ENCODE peak calls at places on chromosomes 13 and 19, in six cellular contexts. N, Z, B, R, W and F are unnamed samples.

GRCh38 chr13:85806553-85807175 is 7.4 kb upstream of the SLITRK6 start:
- DNase-seq in R (peak), Z (no peak), B (peak), N (no peak), W (peak), F (no peak)

GRCh38 chr13:113076681-113077401 is 28.8 kb upstream of the F7 start:
- DNase-seq in R (no peak), N (no peak), B (no peak), W (no peak), Z (no peak), F (no peak)

GRCh38 chr19:38317104-38317612 is 1.4 kb upstream of the YIF1B start:
- DNase-seq in B (no peak), W (no peak), N (no peak), R (no peak), Z (peak), F (no peak)

GRCh38 chr19:17441241-17442135 is 7.0 kb downstream of the TMEM221 start:
- DNase-seq in Z (peak), B (peak), R (peak), W (peak), N (no peak), F (peak)

GRCh38 chr19:14197882-14198281 is 8.1 kb downstream of the ADGRL1 start:
- DNase-seq in N (no peak), W (no peak), B (no peak), R (no peak), Z (no peak), F (no peak)

GRCh38 chr19:13920940-13921744 is 15.1 kb downstream of the CC2D1A start:
- DNase-seq in B (peak), W (peak), N (no peak), Z (peak), R (peak), F (peak)

GRCh38 chr19:10712754-10713153 is 5.1 kb upstream of the DNM2 start:
- DNase-seq in Z (no peak), W (no peak), N (peak), B (no peak), R (no peak), F (no peak)

GRCh38 chr19:1553415-1553814 is 14.7 kb downstream of the MEX3D start:
- DNase-seq in B (no peak), R (no peak), W (no peak), Z (no peak), N (no peak), F (no peak)

GRCh38 chr19:39409207-39409885 is 2.7 kb downstream of the ZFP36 start:
- DNase-seq in N (peak), Z (peak), R (peak), W (peak), B (peak), F (peak)

GRCh38 chr13:23531446-23531845 is 38.8 kb upstream of the TNFRSF19 start:
- DNase-seq in B (no peak), Z (no peak), N (no peak), W (no peak), R (no peak), F (no peak)

GRCh38 chr13:50125556-50126377 is 110.5 kb downstream of the KCNRG start:
- DNase-seq in W (peak), Z (peak), N (peak), B (peak), R (peak), F (peak)

GRCh38 chr13:41061914-41062837 is 867 bp downstream of the WBP4 start:
- DNase-seq in R (no peak), B (peak), W (peak), N (no peak), Z (no peak), F (peak)

GRCh38 chr13:71879129-71879535 is 12.1 kb upstream of the DACH1 start:
- DNase-seq in Z (no peak), B (peak), W (peak), R (peak), N (no peak), F (no peak)

GRCh38 chr19:50195224-50195623 is 8.2 kb upstream of the MYH14 start:
- DNase-seq in W (no peak), R (no peak), Z (no peak), B (no peak), N (no peak), F (no peak)

GRCh38 chr13:44797685-44798084 is 191.6 kb downstream of the NUFIP1 start:
- DNase-seq in B (no peak), W (no peak), R (no peak), N (no peak), Z (no peak), F (no peak)

GRCh38 chr19:50252111-50252886 is 48.9 kb downstream of the MYH14 start:
- DNase-seq in N (peak), R (peak), Z (no peak), B (no peak), W (no peak), F (no peak)

GRCh38 chr13:35857769-35858168 is 273.4 kb downstream of the DCLK1 start:
- DNase-seq in N (no peak), R (no peak), B (peak), W (peak), Z (no peak), F (no peak)

GRCh38 chr13:33855371-33855895 is 37.5 kb downstream of the RFC3 start:
- DNase-seq in B (no peak), W (no peak), N (no peak), R (no peak), Z (no peak), F (no peak)

GRCh38 chr19:54136086-54136863 is 1.3 kb upstream of the CNOT3 start:
- DNase-seq in Z (peak), B (no peak), W (peak), R (no peak), N (peak), F (peak)

GRCh38 chr19:13881692-13882418 is 4.9 kb downstream of the NANOS3 start:
- DNase-seq in Z (peak), R (no peak), B (no peak), N (peak), W (peak), F (no peak)

GRCh38 chr19:1854032-1854541 is 5.8 kb upstream of the REXO1 start:
- DNase-seq in R (no peak), Z (no peak), B (no peak), N (no peak), W (no peak), F (no peak)

GRCh38 chr13:26656919-26657318 is 99.4 kb downstream of the WASF3 start:
- DNase-seq in N (no peak), R (peak), B (peak), Z (no peak), W (peak), F (no peak)

GRCh38 chr13:72960541-72960940 is 98.3 kb upstream of the KLF5 start:
- DNase-seq in R (peak), N (no peak), B (no peak), W (no peak), Z (no peak), F (no peak)

GRCh38 chr13:44648392-44649117 is 72.4 kb upstream of the TSC22D1 start:
- DNase-seq in R (peak), N (no peak), W (no peak), B (no peak), Z (no peak), F (no peak)

GRCh38 chr13:58960909-58961308 is 1202.8 kb downstream of the DIAPH3 start:
- DNase-seq in R (no peak), W (peak), Z (no peak), B (peak), N (no peak), F (no peak)

GRCh38 chr19:44512326-44513298 is 12.3 kb upstream of the ZNF180 start:
- DNase-seq in Z (no peak), R (peak), W (peak), B (peak), N (peak), F (peak)

GRCh38 chr19:5539431-5539833 is 28.3 kb downstream of the TINCR start:
- DNase-seq in B (no peak), R (no peak), W (no peak), N (no peak), Z (no peak), F (no peak)

GRCh38 chr19:480016-480855 is 16.1 kb upstream of the MADCAM1 start:
- DNase-seq in N (peak), W (peak), Z (no peak), B (peak), R (peak), F (peak)

GRCh38 chr19:18097993-18098890 is 664 bp downstream of the MAST3 start:
- DNase-seq in B (no peak), Z (no peak), N (no peak), W (peak), R (no peak), F (no peak)

GRCh38 chr19:50333737-50334617 is 4.8 kb upstream of the KCNC3 start:
- DNase-seq in W (peak), B (no peak), N (peak), Z (no peak), R (peak), F (no peak)

GRCh38 chr13:90717451-90717936 is 630.0 kb upstream of the MIR17HG start:
- DNase-seq in Z (no peak), N (no peak), R (no peak), W (no peak), B (peak), F (peak)